ENCODE peak calls at places on chromosomes 12 and 14, in eight cellular contexts. One of them, this sample, is unnamed.

GRCh38 chr12:109573914-109574244 is 285 bp downstream of the MVK start:
- DNase-seq in ascending aorta: no peak
- DNase-seq in fibroblast of lung: no peak
- DNase-seq in cardiac muscle cell: no peak
- DNase-seq in PC-3: no peak
- DNase-seq in CD4-positive, CD25-positive, alpha-beta regulatory T cell: no peak
- DNase-seq in spleen: no peak
- DNase-seq in GM23248: no peak
- DNase-seq in this sample: no peak

GRCh38 chr12:73935817-73936216 is 601.8 kb upstream of the ATXN7L3B start:
- DNase-seq in ascending aorta: no peak
- DNase-seq in fibroblast of lung: no peak
- DNase-seq in cardiac muscle cell: no peak
- DNase-seq in PC-3: peak; percentile 57
- DNase-seq in CD4-positive, CD25-positive, alpha-beta regulatory T cell: no peak
- DNase-seq in spleen: no peak
- DNase-seq in GM23248: no peak
- DNase-seq in this sample: no peak

GRCh38 chr12:129540249-129540648 is 363.6 kb downstream of the TMEM132D start:
- DNase-seq in ascending aorta: no peak
- DNase-seq in fibroblast of lung: no peak
- DNase-seq in cardiac muscle cell: no peak
- DNase-seq in PC-3: peak; percentile 13
- DNase-seq in CD4-positive, CD25-positive, alpha-beta regulatory T cell: no peak
- DNase-seq in spleen: no peak
- DNase-seq in GM23248: no peak
- DNase-seq in this sample: no peak

GRCh38 chr12:75315518-75315917 is 14.6 kb downstream of the CAPS2 start:
- DNase-seq in ascending aorta: no peak
- DNase-seq in fibroblast of lung: peak; percentile 43
- DNase-seq in cardiac muscle cell: peak; percentile 21
- DNase-seq in PC-3: peak; percentile 33
- DNase-seq in CD4-positive, CD25-positive, alpha-beta regulatory T cell: no peak
- DNase-seq in spleen: no peak
- DNase-seq in GM23248: peak; percentile 62
- DNase-seq in this sample: no peak

GRCh38 chr12:107144990-107145389 is 51.6 kb upstream of the CRY1 start:
- DNase-seq in ascending aorta: no peak
- DNase-seq in fibroblast of lung: no peak
- DNase-seq in cardiac muscle cell: peak; percentile 8
- DNase-seq in PC-3: peak; percentile 27
- DNase-seq in CD4-positive, CD25-positive, alpha-beta regulatory T cell: no peak
- DNase-seq in spleen: no peak
- DNase-seq in GM23248: no peak
- DNase-seq in this sample: no peak

GRCh38 chr14:102688290-102688689 is 89.0 kb upstream of the TRAF3 start:
- DNase-seq in ascending aorta: no peak
- DNase-seq in fibroblast of lung: no peak
- DNase-seq in cardiac muscle cell: no peak
- DNase-seq in PC-3: no peak
- DNase-seq in CD4-positive, CD25-positive, alpha-beta regulatory T cell: no peak
- DNase-seq in spleen: no peak
- DNase-seq in GM23248: no peak
- DNase-seq in this sample: no peak

GRCh38 chr12:108975024-108975593 is 45.8 kb downstream of the SVOP start:
- DNase-seq in ascending aorta: no peak
- DNase-seq in fibroblast of lung: no peak
- DNase-seq in cardiac muscle cell: peak; percentile 23
- DNase-seq in PC-3: no peak
- DNase-seq in CD4-positive, CD25-positive, alpha-beta regulatory T cell: no peak
- DNase-seq in spleen: no peak
- DNase-seq in GM23248: no peak
- DNase-seq in this sample: no peak

GRCh38 chr14:54564071-54564798 is 2.7 kb upstream of the SAMD4A start:
- DNase-seq in ascending aorta: no peak
- DNase-seq in fibroblast of lung: peak; percentile 71
- DNase-seq in cardiac muscle cell: peak; percentile 64
- DNase-seq in PC-3: peak; percentile 86
- DNase-seq in CD4-positive, CD25-positive, alpha-beta regulatory T cell: peak; percentile 72
- DNase-seq in spleen: no peak
- DNase-seq in GM23248: peak; percentile 62
- DNase-seq in this sample: no peak

GRCh38 chr14:105315211-105315721 is 718 bp downstream of the PACS2 start:
- DNase-seq in ascending aorta: no peak
- DNase-seq in fibroblast of lung: no peak
- DNase-seq in cardiac muscle cell: peak; percentile 36
- DNase-seq in PC-3: peak; percentile 56
- DNase-seq in CD4-positive, CD25-positive, alpha-beta regulatory T cell: peak; percentile 59
- DNase-seq in spleen: peak; percentile 90
- DNase-seq in GM23248: peak; percentile 50
- DNase-seq in this sample: no peak

GRCh38 chr12:102396276-102396675 is 84.1 kb downstream of the IGF1 start:
- DNase-seq in ascending aorta: no peak
- DNase-seq in fibroblast of lung: no peak
- DNase-seq in cardiac muscle cell: no peak
- DNase-seq in PC-3: no peak
- DNase-seq in CD4-positive, CD25-positive, alpha-beta regulatory T cell: no peak
- DNase-seq in spleen: no peak
- DNase-seq in GM23248: no peak
- DNase-seq in this sample: no peak

GRCh38 chr12:1917172-1918070 is 1.0 kb downstream of the CACNA2D4 start:
- DNase-seq in ascending aorta: no peak
- DNase-seq in fibroblast of lung: no peak
- DNase-seq in cardiac muscle cell: no peak
- DNase-seq in PC-3: no peak
- DNase-seq in CD4-positive, CD25-positive, alpha-beta regulatory T cell: no peak
- DNase-seq in spleen: peak; percentile 79
- DNase-seq in GM23248: no peak
- DNase-seq in this sample: no peak

GRCh38 chr12:29023436-29024076 is 125.5 kb upstream of the FAR2 start:
- DNase-seq in ascending aorta: no peak
- DNase-seq in fibroblast of lung: no peak
- DNase-seq in cardiac muscle cell: no peak
- DNase-seq in PC-3: no peak
- DNase-seq in CD4-positive, CD25-positive, alpha-beta regulatory T cell: no peak
- DNase-seq in spleen: no peak
- DNase-seq in GM23248: no peak
- DNase-seq in this sample: no peak

GRCh38 chr14:65462411-65462810 is 49.9 kb downstream of the FUT8 start:
- DNase-seq in ascending aorta: no peak
- DNase-seq in fibroblast of lung: peak; percentile 11
- DNase-seq in cardiac muscle cell: no peak
- DNase-seq in PC-3: peak; percentile 32
- DNase-seq in CD4-positive, CD25-positive, alpha-beta regulatory T cell: peak; percentile 13
- DNase-seq in spleen: no peak
- DNase-seq in GM23248: peak; percentile 50
- DNase-seq in this sample: no peak

GRCh38 chr12:30927210-30927576 is 645 bp downstream of the TSPAN11 start:
- DNase-seq in ascending aorta: no peak
- DNase-seq in fibroblast of lung: no peak
- DNase-seq in cardiac muscle cell: no peak
- DNase-seq in PC-3: no peak
- DNase-seq in CD4-positive, CD25-positive, alpha-beta regulatory T cell: no peak
- DNase-seq in spleen: no peak
- DNase-seq in GM23248: peak; percentile 8
- DNase-seq in this sample: no peak

GRCh38 chr12:112876506-112876905 is 30.3 kb upstream of the OAS1 start:
- DNase-seq in ascending aorta: no peak
- DNase-seq in fibroblast of lung: no peak
- DNase-seq in cardiac muscle cell: no peak
- DNase-seq in PC-3: no peak
- DNase-seq in CD4-positive, CD25-positive, alpha-beta regulatory T cell: no peak
- DNase-seq in spleen: no peak
- DNase-seq in GM23248: no peak
- DNase-seq in this sample: no peak

GRCh38 chr12:95446511-95446910 is 27.4 kb upstream of the METAP2 start:
- DNase-seq in ascending aorta: no peak
- DNase-seq in fibroblast of lung: peak; percentile 44
- DNase-seq in cardiac muscle cell: peak; percentile 62
- DNase-seq in PC-3: no peak
- DNase-seq in CD4-positive, CD25-positive, alpha-beta regulatory T cell: no peak
- DNase-seq in spleen: no peak
- DNase-seq in GM23248: no peak
- DNase-seq in this sample: no peak
- H3K4me3 ChIP-seq in ascending aorta: peak overlapping the region; percentile 40
- H3K4me3 ChIP-seq in fibroblast of lung: peak overlapping the region; percentile 7
- H3K4me3 ChIP-seq in cardiac muscle cell: no peak overlapping the region
- H3K4me3 ChIP-seq in PC-3: no peak overlapping the region
- H3K4me3 ChIP-seq in CD4-positive, CD25-positive, alpha-beta regulatory T cell: no peak overlapping the region
- H3K4me3 ChIP-seq in spleen: peak overlapping the region; percentile 29
- H3K4me3 ChIP-seq in GM23248: no peak overlapping the region
- H3K4me3 ChIP-seq in this sample: peak overlapping the region; percentile 23

GRCh38 chr12:68036642-68037041 is 47.4 kb downstream of the IFNG-AS1 start:
- DNase-seq in ascending aorta: no peak
- DNase-seq in fibroblast of lung: no peak
- DNase-seq in cardiac muscle cell: no peak
- DNase-seq in PC-3: no peak
- DNase-seq in CD4-positive, CD25-positive, alpha-beta regulatory T cell: no peak
- DNase-seq in spleen: no peak
- DNase-seq in GM23248: no peak
- DNase-seq in this sample: no peak
- H3K4me1 ChIP-seq in ascending aorta: no peaks in the 10 kb centered on the region
- H3K4me1 ChIP-seq in fibroblast of lung: no peaks in the 10 kb centered on the region
- H3K4me1 ChIP-seq in cardiac muscle cell: no peaks in the 10 kb centered on the region
- H3K4me1 ChIP-seq in PC-3: no peaks in the 10 kb centered on the region
- H3K4me1 ChIP-seq in CD4-positive, CD25-positive, alpha-beta regulatory T cell: peaks cover 10% of the 10 kb centered on the region
- H3K4me1 ChIP-seq in spleen: no peaks in the 10 kb centered on the region
- H3K4me1 ChIP-seq in GM23248: no peaks in the 10 kb centered on the region
- H3K4me1 ChIP-seq in this sample: no peaks in the 10 kb centered on the region

GRCh38 chr14:70891741-70892140 is 15.5 kb upstream of the PCNX1 start:
- DNase-seq in ascending aorta: no peak
- DNase-seq in fibroblast of lung: no peak
- DNase-seq in cardiac muscle cell: peak; percentile 36
- DNase-seq in PC-3: no peak
- DNase-seq in CD4-positive, CD25-positive, alpha-beta regulatory T cell: no peak
- DNase-seq in spleen: no peak
- DNase-seq in GM23248: no peak
- DNase-seq in this sample: no peak

GRCh38 chr14:70896317-70896716 is 10.9 kb upstream of the PCNX1 start:
- DNase-seq in ascending aorta: no peak
- DNase-seq in fibroblast of lung: no peak
- DNase-seq in cardiac muscle cell: no peak
- DNase-seq in PC-3: no peak
- DNase-seq in CD4-positive, CD25-positive, alpha-beta regulatory T cell: no peak
- DNase-seq in spleen: no peak
- DNase-seq in GM23248: no peak
- DNase-seq in this sample: no peak

GRCh38 chr14:70893062-70893841 is 14.0 kb upstream of the PCNX1 start:
- DNase-seq in ascending aorta: no peak
- DNase-seq in fibroblast of lung: no peak
- DNase-seq in cardiac muscle cell: no peak
- DNase-seq in PC-3: no peak
- DNase-seq in CD4-positive, CD25-positive, alpha-beta regulatory T cell: peak; percentile 50
- DNase-seq in spleen: no peak
- DNase-seq in GM23248: no peak
- DNase-seq in this sample: no peak

GRCh38 chr14:70894868-70895267 is 12.4 kb upstream of the PCNX1 start:
- DNase-seq in ascending aorta: no peak
- DNase-seq in fibroblast of lung: no peak
- DNase-seq in cardiac muscle cell: no peak
- DNase-seq in PC-3: no peak
- DNase-seq in CD4-positive, CD25-positive, alpha-beta regulatory T cell: peak; percentile 38
- DNase-seq in spleen: no peak
- DNase-seq in GM23248: peak; percentile 47
- DNase-seq in this sample: no peak

GRCh38 chr14:70893842-70894237 is 13.4 kb upstream of the PCNX1 start:
- DNase-seq in ascending aorta: no peak
- DNase-seq in fibroblast of lung: no peak
- DNase-seq in cardiac muscle cell: no peak
- DNase-seq in PC-3: no peak
- DNase-seq in CD4-positive, CD25-positive, alpha-beta regulatory T cell: no peak
- DNase-seq in spleen: no peak
- DNase-seq in GM23248: no peak
- DNase-seq in this sample: no peak
- H3K27ac ChIP-seq in ascending aorta: no peak overlapping the region
- H3K27ac ChIP-seq in fibroblast of lung: no peak overlapping the region
- H3K27ac ChIP-seq in cardiac muscle cell: no peak overlapping the region
- H3K27ac ChIP-seq in PC-3: no peak overlapping the region
- H3K27ac ChIP-seq in CD4-positive, CD25-positive, alpha-beta regulatory T cell: peak overlapping the region; percentile 24
- H3K27ac ChIP-seq in spleen: no peak overlapping the region
- H3K27ac ChIP-seq in GM23248: no peak overlapping the region
- H3K27ac ChIP-seq in this sample: no peak overlapping the region

GRCh38 chr14:91232631-91233030 is 11.9 kb downstream of the GPR68 start:
- DNase-seq in ascending aorta: no peak
- DNase-seq in fibroblast of lung: no peak
- DNase-seq in cardiac muscle cell: no peak
- DNase-seq in PC-3: no peak
- DNase-seq in CD4-positive, CD25-positive, alpha-beta regulatory T cell: no peak
- DNase-seq in spleen: no peak
- DNase-seq in GM23248: no peak
- DNase-seq in this sample: no peak

GRCh38 chr14:91230363-91231035 is 14.0 kb downstream of the GPR68 start:
- DNase-seq in ascending aorta: no peak
- DNase-seq in fibroblast of lung: peak; percentile 23
- DNase-seq in cardiac muscle cell: no peak
- DNase-seq in PC-3: peak; percentile 42
- DNase-seq in CD4-positive, CD25-positive, alpha-beta regulatory T cell: peak; percentile 56
- DNase-seq in spleen: no peak
- DNase-seq in GM23248: peak; percentile 72
- DNase-seq in this sample: no peak

GRCh38 chr14:91231446-91231845 is 13.1 kb downstream of the GPR68 start:
- DNase-seq in ascending aorta: no peak
- DNase-seq in fibroblast of lung: no peak
- DNase-seq in cardiac muscle cell: no peak
- DNase-seq in PC-3: no peak
- DNase-seq in CD4-positive, CD25-positive, alpha-beta regulatory T cell: no peak
- DNase-seq in spleen: no peak
- DNase-seq in GM23248: peak; percentile 77
- DNase-seq in this sample: no peak

GRCh38 chr14:91233936-91234790 is 10.3 kb downstream of the GPR68 start:
- DNase-seq in ascending aorta: no peak
- DNase-seq in fibroblast of lung: no peak
- DNase-seq in cardiac muscle cell: no peak
- DNase-seq in PC-3: no peak
- DNase-seq in CD4-positive, CD25-positive, alpha-beta regulatory T cell: no peak
- DNase-seq in spleen: no peak
- DNase-seq in GM23248: no peak
- DNase-seq in this sample: no peak

DNA sequence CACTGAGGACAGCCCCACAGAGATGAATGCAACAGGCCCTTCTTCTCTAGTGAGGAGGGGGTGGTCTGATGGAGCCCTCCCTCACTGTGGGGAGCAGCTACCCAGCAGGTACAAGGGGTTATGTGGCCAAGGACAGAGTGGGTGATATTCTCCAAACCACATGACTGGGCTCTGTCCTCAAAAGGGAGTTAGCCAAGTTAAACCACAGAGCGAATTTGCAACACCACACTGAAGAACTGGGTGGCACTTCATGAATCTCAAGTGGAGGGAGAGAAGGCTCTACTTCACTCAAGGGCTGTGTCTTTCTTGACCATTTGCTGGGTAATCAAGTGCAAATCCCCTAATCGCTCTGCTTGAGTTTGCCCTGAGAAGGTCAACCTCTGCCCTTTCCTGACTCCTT is 12.5 kb downstream of the GPR68 start:
- DNase-seq in ascending aorta: no peak
- DNase-seq in fibroblast of lung: no peak
- DNase-seq in cardiac muscle cell: no peak
- DNase-seq in PC-3: no peak
- DNase-seq in CD4-positive, CD25-positive, alpha-beta regulatory T cell: no peak
- DNase-seq in spleen: no peak
- DNase-seq in GM23248: no peak
- DNase-seq in this sample: no peak
- H3K4me3 ChIP-seq in ascending aorta: no peak overlapping the region
- H3K4me3 ChIP-seq in fibroblast of lung: no peak overlapping the region
- H3K4me3 ChIP-seq in cardiac muscle cell: no peak overlapping the region
- H3K4me3 ChIP-seq in PC-3: no peak overlapping the region
- H3K4me3 ChIP-seq in CD4-positive, CD25-positive, alpha-beta regulatory T cell: peak overlapping the region; percentile 46
- H3K4me3 ChIP-seq in spleen: peak overlapping the region; percentile 33
- H3K4me3 ChIP-seq in GM23248: no peak overlapping the region
- H3K4me3 ChIP-seq in this sample: no peak overlapping the region